ENCODE peak calls at places on chromosomes 1 and 21, in ten cellular contexts. One of them, this sample, is unnamed.

GRCh38 chr21:33543505-33544129 is 779 bp downstream of the SON start:
- DNase-seq in thoracic aorta: no peak
- DNase-seq in activated CD4-positive, CD25-positive, alpha-beta regulatory T cell treated with anti-CD3 and anti-CD28 coated beads, Interleukin-2, amount 50 U/mL, for 72 hours: peak
- DNase-seq in putamen: no peak
- DNase-seq in KG1: no peak
- DNase-seq in stimulated activated CD8-positive, alpha-beta memory T cell treated with anti-CD3 and anti-CD28 coated beads, Interleukin-15, amount 100 ng/mL, for 4 hours: no peak
- DNase-seq in AG09309: no peak
- DNase-seq in pancreas: peak
- DNase-seq in KBM-7: peak
- DNase-seq in nephron progenitor cell: peak
- DNase-seq in this sample: no peak

GRCh38 chr1:41780916-41781315 is 137.8 kb downstream of the HIVEP3 start:
- DNase-seq in thoracic aorta: no peak
- DNase-seq in activated CD4-positive, CD25-positive, alpha-beta regulatory T cell treated with anti-CD3 and anti-CD28 coated beads, Interleukin-2, amount 50 U/mL, for 72 hours: no peak
- DNase-seq in putamen: no peak
- DNase-seq in KG1: no peak
- DNase-seq in stimulated activated CD8-positive, alpha-beta memory T cell treated with anti-CD3 and anti-CD28 coated beads, Interleukin-15, amount 100 ng/mL, for 4 hours: no peak
- DNase-seq in AG09309: no peak
- DNase-seq in pancreas: no peak
- DNase-seq in KBM-7: no peak
- DNase-seq in nephron progenitor cell: no peak
- DNase-seq in this sample: no peak

GRCh38 chr1:94202241-94202640 is 35.1 kb downstream of the ARHGAP29 start:
- DNase-seq in thoracic aorta: no peak
- DNase-seq in activated CD4-positive, CD25-positive, alpha-beta regulatory T cell treated with anti-CD3 and anti-CD28 coated beads, Interleukin-2, amount 50 U/mL, for 72 hours: no peak
- DNase-seq in putamen: no peak
- DNase-seq in KG1: no peak
- DNase-seq in stimulated activated CD8-positive, alpha-beta memory T cell treated with anti-CD3 and anti-CD28 coated beads, Interleukin-15, amount 100 ng/mL, for 4 hours: no peak
- DNase-seq in AG09309: no peak
- DNase-seq in pancreas: no peak
- DNase-seq in KBM-7: no peak
- DNase-seq in nephron progenitor cell: no peak
- DNase-seq in this sample: no peak

GRCh38 chr1:10760566-10761502 is 35.6 kb downstream of the CASZ1 start:
- DNase-seq in thoracic aorta: no peak
- DNase-seq in activated CD4-positive, CD25-positive, alpha-beta regulatory T cell treated with anti-CD3 and anti-CD28 coated beads, Interleukin-2, amount 50 U/mL, for 72 hours: no peak
- DNase-seq in putamen: no peak
- DNase-seq in KG1: no peak
- DNase-seq in stimulated activated CD8-positive, alpha-beta memory T cell treated with anti-CD3 and anti-CD28 coated beads, Interleukin-15, amount 100 ng/mL, for 4 hours: no peak
- DNase-seq in AG09309: no peak
- DNase-seq in pancreas: no peak
- DNase-seq in KBM-7: no peak
- DNase-seq in nephron progenitor cell: no peak
- DNase-seq in this sample: no peak

GRCh38 chr21:34771512-34772028 is 102.8 kb downstream of the CLIC6 start:
- DNase-seq in thoracic aorta: no peak
- DNase-seq in activated CD4-positive, CD25-positive, alpha-beta regulatory T cell treated with anti-CD3 and anti-CD28 coated beads, Interleukin-2, amount 50 U/mL, for 72 hours: no peak
- DNase-seq in putamen: no peak
- DNase-seq in KG1: no peak
- DNase-seq in stimulated activated CD8-positive, alpha-beta memory T cell treated with anti-CD3 and anti-CD28 coated beads, Interleukin-15, amount 100 ng/mL, for 4 hours: no peak
- DNase-seq in AG09309: peak
- DNase-seq in pancreas: no peak
- DNase-seq in KBM-7: no peak
- DNase-seq in nephron progenitor cell: no peak
- DNase-seq in this sample: no peak

GRCh38 chr1:163046071-163046470 is 23.1 kb upstream of the RGS4 start:
- DNase-seq in thoracic aorta: no peak
- DNase-seq in activated CD4-positive, CD25-positive, alpha-beta regulatory T cell treated with anti-CD3 and anti-CD28 coated beads, Interleukin-2, amount 50 U/mL, for 72 hours: no peak
- DNase-seq in putamen: no peak
- DNase-seq in KG1: no peak
- DNase-seq in stimulated activated CD8-positive, alpha-beta memory T cell treated with anti-CD3 and anti-CD28 coated beads, Interleukin-15, amount 100 ng/mL, for 4 hours: no peak
- DNase-seq in AG09309: no peak
- DNase-seq in pancreas: no peak
- DNase-seq in KBM-7: no peak
- DNase-seq in nephron progenitor cell: no peak
- DNase-seq in this sample: no peak

GRCh38 chr1:221891708-221892107 is 149.8 kb upstream of the DUSP10 start:
- DNase-seq in thoracic aorta: no peak
- DNase-seq in activated CD4-positive, CD25-positive, alpha-beta regulatory T cell treated with anti-CD3 and anti-CD28 coated beads, Interleukin-2, amount 50 U/mL, for 72 hours: no peak
- DNase-seq in putamen: no peak
- DNase-seq in KG1: no peak
- DNase-seq in stimulated activated CD8-positive, alpha-beta memory T cell treated with anti-CD3 and anti-CD28 coated beads, Interleukin-15, amount 100 ng/mL, for 4 hours: no peak
- DNase-seq in AG09309: no peak
- DNase-seq in pancreas: no peak
- DNase-seq in KBM-7: no peak
- DNase-seq in nephron progenitor cell: no peak
- DNase-seq in this sample: no peak

GRCh38 chr1:31904339-31905092 is 33.7 kb downstream of the PTP4A2 start:
- DNase-seq in thoracic aorta: no peak
- DNase-seq in activated CD4-positive, CD25-positive, alpha-beta regulatory T cell treated with anti-CD3 and anti-CD28 coated beads, Interleukin-2, amount 50 U/mL, for 72 hours: no peak
- DNase-seq in putamen: no peak
- DNase-seq in KG1: no peak
- DNase-seq in stimulated activated CD8-positive, alpha-beta memory T cell treated with anti-CD3 and anti-CD28 coated beads, Interleukin-15, amount 100 ng/mL, for 4 hours: no peak
- DNase-seq in AG09309: no peak
- DNase-seq in pancreas: no peak
- DNase-seq in KBM-7: no peak
- DNase-seq in nephron progenitor cell: no peak
- DNase-seq in this sample: no peak

GRCh38 chr21:45817345-45817744 is 164.2 kb upstream of the COL6A1 start:
- DNase-seq in thoracic aorta: no peak
- DNase-seq in activated CD4-positive, CD25-positive, alpha-beta regulatory T cell treated with anti-CD3 and anti-CD28 coated beads, Interleukin-2, amount 50 U/mL, for 72 hours: no peak
- DNase-seq in putamen: no peak
- DNase-seq in KG1: no peak
- DNase-seq in stimulated activated CD8-positive, alpha-beta memory T cell treated with anti-CD3 and anti-CD28 coated beads, Interleukin-15, amount 100 ng/mL, for 4 hours: no peak
- DNase-seq in AG09309: no peak
- DNase-seq in pancreas: no peak
- DNase-seq in KBM-7: no peak
- DNase-seq in nephron progenitor cell: no peak
- DNase-seq in this sample: no peak

GRCh38 chr1:169928438-169929209 is 34.9 kb upstream of the SCYL3 start:
- DNase-seq in thoracic aorta: no peak
- DNase-seq in activated CD4-positive, CD25-positive, alpha-beta regulatory T cell treated with anti-CD3 and anti-CD28 coated beads, Interleukin-2, amount 50 U/mL, for 72 hours: no peak
- DNase-seq in putamen: peak
- DNase-seq in KG1: peak
- DNase-seq in stimulated activated CD8-positive, alpha-beta memory T cell treated with anti-CD3 and anti-CD28 coated beads, Interleukin-15, amount 100 ng/mL, for 4 hours: no peak
- DNase-seq in AG09309: no peak
- DNase-seq in pancreas: no peak
- DNase-seq in KBM-7: peak
- DNase-seq in nephron progenitor cell: no peak
- DNase-seq in this sample: peak

GRCh38 chr1:9013824-9014223 is 12.4 kb downstream of the SLC2A7 start:
- DNase-seq in thoracic aorta: no peak
- DNase-seq in activated CD4-positive, CD25-positive, alpha-beta regulatory T cell treated with anti-CD3 and anti-CD28 coated beads, Interleukin-2, amount 50 U/mL, for 72 hours: no peak
- DNase-seq in putamen: no peak
- DNase-seq in KG1: no peak
- DNase-seq in stimulated activated CD8-positive, alpha-beta memory T cell treated with anti-CD3 and anti-CD28 coated beads, Interleukin-15, amount 100 ng/mL, for 4 hours: no peak
- DNase-seq in AG09309: no peak
- DNase-seq in pancreas: no peak
- DNase-seq in KBM-7: no peak
- DNase-seq in nephron progenitor cell: no peak
- DNase-seq in this sample: no peak

GRCh38 chr1:20380616-20381035 is 90.0 kb downstream of the VWA5B1 start:
- DNase-seq in thoracic aorta: no peak
- DNase-seq in activated CD4-positive, CD25-positive, alpha-beta regulatory T cell treated with anti-CD3 and anti-CD28 coated beads, Interleukin-2, amount 50 U/mL, for 72 hours: no peak
- DNase-seq in putamen: peak
- DNase-seq in KG1: no peak
- DNase-seq in stimulated activated CD8-positive, alpha-beta memory T cell treated with anti-CD3 and anti-CD28 coated beads, Interleukin-15, amount 100 ng/mL, for 4 hours: no peak
- DNase-seq in AG09309: peak
- DNase-seq in pancreas: no peak
- DNase-seq in KBM-7: no peak
- DNase-seq in nephron progenitor cell: no peak
- DNase-seq in this sample: no peak